ENCODE peak calls at places on chromosomes 12 and 14, in eight cellular contexts. I is testis; O is CD4-positive, CD25-positive, alpha-beta regulatory T cell; H is MM.1S; L is mammary epithelial cell; U is psoas muscle; S is PC-3; C is K562. B is an unnamed sample. For H3K36me3 and H3K4me1, the result is how much of the 10 kb centered on the place peaks cover.

GRCh38 chr12:45726594-45727300 is 2.8 kb upstream of the ARID2 start:
- DNase-seq in I (peak), O (peak), H (peak), L (peak), U (peak), S (peak), C (peak), B (peak)

GRCh38 chr12:116980083-116980482 is 69.3 kb downstream of the FBXW8 start:
- DNase-seq in I (no peak), O (no peak), H (no peak), L (no peak), U (no peak), S (no peak), C (no peak), B (no peak)

GRCh38 chr12:98587084-98587483 is 6.4 kb upstream of the SLC25A3 start:
- DNase-seq in I (no peak), O (no peak), H (no peak), L (no peak), U (no peak), S (no peak), C (no peak), B (no peak)

GRCh38 chr14:38039526-38039925 is 168.2 kb upstream of the SSTR1 start:
- DNase-seq in I (no peak), O (no peak), H (no peak), L (no peak), U (no peak), S (peak), C (no peak), B (no peak)

GRCh38 chr14:61048640-61049039 is 67.6 kb downstream of the SLC38A6 start:
- DNase-seq in I (no peak), O (no peak), H (no peak), L (no peak), U (no peak), S (no peak), C (no peak), B (no peak)

GRCh38 chr14:89227490-89227834 is 189.6 kb downstream of the FOXN3 start:
- DNase-seq in I (no peak), O (peak), H (no peak), L (no peak), U (no peak), S (no peak), C (no peak), B (no peak)

GRCh38 chr14:48382961-48383360 is 707.6 kb upstream of the MDGA2 start:
- DNase-seq in I (no peak), O (no peak), H (no peak), L (no peak), U (no peak), S (no peak), C (no peak), B (no peak)

GRCh38 chr14:39071096-39071495 is 31.9 kb downstream of the SEC23A start:
- DNase-seq in I (no peak), O (no peak), H (no peak), L (no peak), U (no peak), S (no peak), C (no peak), B (no peak)

GRCh38 chr14:36818794-36819384 is 157.2 kb downstream of the PAX9 start:
- DNase-seq in I (no peak), O (no peak), H (no peak), L (peak), U (no peak), S (peak), C (no peak), B (peak)

GRCh38 chr12:44972746-44973421 is 78.0 kb downstream of the DBX2 start:
- DNase-seq in I (peak), O (peak), H (peak), L (peak), U (no peak), S (peak), C (no peak), B (peak)

GRCh38 chr14:51889851-51890250 is 29.4 kb downstream of the GNG2 start:
- DNase-seq in I (no peak), O (peak), H (no peak), L (peak), U (no peak), S (no peak), C (no peak), B (no peak)

GRCh38 chr14:103141117-103141796 is 18.0 kb downstream of the TNFAIP2 start:
- DNase-seq in I (peak), O (peak), H (peak), L (peak), U (no peak), S (peak), C (peak), B (peak)

GRCh38 chr12:120956579-120957360 is 21.6 kb upstream of the HNF1A start:
- DNase-seq in I (no peak), O (no peak), H (no peak), L (no peak), U (no peak), S (no peak), C (no peak), B (no peak)

GRCh38 chr12:106251636-106252035 is 3.8 kb upstream of the CKAP4 start:
- DNase-seq in I (no peak), O (no peak), H (no peak), L (no peak), U (no peak), S (peak), C (no peak), B (no peak)

GRCh38 chr14:64795211-64795610 is 84.5 kb downstream of the SPTB start:
- DNase-seq in I (no peak), O (no peak), H (no peak), L (no peak), U (no peak), S (no peak), C (no peak), B (no peak)

GRCh38 chr14:59463773-59464650 is 1.2 kb downstream of the GPR135 start:
- DNase-seq in I (peak), O (peak), H (no peak), L (no peak), U (peak), S (no peak), C (no peak), B (no peak)

GRCh38 chr12:64028541-64028940 is 184.0 kb downstream of the SRGAP1 start:
- DNase-seq in I (no peak), O (no peak), H (no peak), L (no peak), U (no peak), S (no peak), C (no peak), B (no peak)

GRCh38 chr14:50335989-50336391 is 23.9 kb downstream of the DMAC2L start:
- DNase-seq in I (no peak), O (no peak), H (peak), L (no peak), U (peak), S (no peak), C (no peak), B (no peak)

GRCh38 chr14:94411638-94412037 is 23.2 kb upstream of the SERPINA1 start:
- DNase-seq in I (no peak), O (no peak), H (no peak), L (no peak), U (no peak), S (no peak), C (no peak), B (no peak)

GRCh38 chr14:101918125-101918989 is 46.0 kb upstream of the DYNC1H1 start:
- DNase-seq in I (no peak), O (no peak), H (no peak), L (no peak), U (no peak), S (no peak), C (peak), B (no peak)

DNA sequence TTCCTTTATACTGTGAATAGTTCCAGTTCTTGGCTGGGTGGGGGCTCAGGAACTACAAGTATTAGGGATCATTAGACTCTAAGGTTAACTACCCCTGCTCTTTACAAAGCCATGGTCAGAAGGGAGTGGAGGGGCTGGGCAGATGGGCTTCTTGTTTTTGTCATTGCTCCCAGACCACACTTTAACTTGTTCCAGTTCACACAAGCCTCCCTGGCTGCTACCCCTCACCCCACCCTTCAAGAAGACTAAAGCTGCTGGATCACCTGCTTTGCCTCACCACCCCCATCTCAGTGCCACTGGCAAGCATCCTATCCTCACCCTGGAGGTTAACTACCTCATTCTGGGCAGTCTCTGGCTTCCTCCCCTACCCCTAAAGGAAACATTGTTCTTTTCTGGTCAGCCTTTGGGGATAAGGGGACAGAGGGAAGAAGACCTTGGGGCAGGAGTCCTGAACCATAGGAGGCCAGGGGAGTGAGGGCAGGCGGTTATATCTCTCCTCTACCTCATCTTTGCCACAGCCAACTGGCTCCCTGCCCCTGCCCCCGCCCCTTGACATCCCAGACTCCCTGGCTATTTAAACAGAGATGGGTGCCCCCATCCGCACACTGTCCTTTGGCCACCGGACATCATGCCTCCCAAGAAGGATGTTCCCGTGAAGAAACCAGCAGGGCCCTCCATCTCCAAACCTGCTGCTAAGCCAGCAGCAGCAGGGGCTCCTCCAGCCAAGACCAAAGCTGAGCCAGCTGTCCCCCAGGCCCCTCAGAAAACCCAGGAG is 1.1 kb downstream of the MYL6B start:
- DNase-seq in I (peak), O (no peak), H (no peak), L (no peak), U (no peak), S (no peak), C (no peak), B (no peak)
- H3K4me3 ChIP-seq in I (no peak), O (no peak), H (peak), L (no peak), U (peak), S (peak), C (peak), B (peak)

GRCh38 chr14:104445086-104445485 is 134.5 kb upstream of the C14orf180 start:
- DNase-seq in I (no peak), O (no peak), H (no peak), L (no peak), U (no peak), S (no peak), C (no peak), B (no peak)
- H3K36me3 ChIP-seq in I (under half), O (under half), H (under half), L (under half), U (under half), S (under half), C (under half), B (under half)

DNA sequence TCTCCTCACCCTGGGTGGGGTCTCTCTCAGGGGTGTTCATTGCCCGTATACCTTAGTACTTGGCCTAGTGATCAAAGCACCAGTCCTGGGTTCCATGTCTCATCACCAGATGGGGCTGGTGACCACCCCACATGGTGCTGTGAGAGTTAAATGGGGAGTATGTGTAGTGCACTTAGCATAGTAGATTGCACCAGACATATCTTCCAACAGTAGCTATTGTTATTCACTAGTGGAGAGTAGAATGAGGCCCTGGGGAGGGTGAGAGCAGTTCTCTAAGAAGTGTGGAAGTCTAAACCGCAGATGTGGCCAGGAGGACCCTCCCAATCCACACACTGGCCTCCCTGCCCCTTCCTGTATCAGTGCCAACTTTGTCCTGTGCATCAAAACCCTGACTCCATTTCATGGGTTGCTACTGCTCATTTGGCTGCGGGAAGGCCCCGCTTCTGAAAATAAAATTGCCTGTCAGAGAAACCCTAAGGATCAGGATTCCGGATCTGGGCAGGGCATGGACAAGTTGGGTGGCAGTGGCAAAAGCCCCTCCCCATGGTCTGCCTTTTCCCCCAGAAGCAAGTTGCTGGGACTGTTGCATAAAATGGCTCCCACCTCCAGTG is 4.4 kb downstream of the CD9 start:
- DNase-seq in I (no peak), O (no peak), H (no peak), L (no peak), U (no peak), S (no peak), C (no peak), B (peak)
- H3K4me1 ChIP-seq in I (under half), O (under half), H (under half), L (half or more), U (under half), S (under half), C (under half), B (under half)

GRCh38 chr12:51922762-51923505 is 15.6 kb downstream of the ACVRL1 start:
- DNase-seq in I (peak), O (no peak), H (no peak), L (no peak), U (peak), S (peak), C (no peak), B (no peak)

GRCh38 chr12:51925400-51926063 is 18.2 kb downstream of the ACVRL1 start:
- DNase-seq in I (no peak), O (no peak), H (no peak), L (no peak), U (no peak), S (no peak), C (no peak), B (no peak)

GRCh38 chr12:51924551-51925399 is 17.5 kb downstream of the ACVRL1 start:
- DNase-seq in I (no peak), O (no peak), H (no peak), L (no peak), U (no peak), S (no peak), C (no peak), B (no peak)

GRCh38 chr12:51922146-51922545 is 14.8 kb downstream of the ACVRL1 start:
- DNase-seq in I (no peak), O (no peak), H (no peak), L (no peak), U (no peak), S (no peak), C (no peak), B (no peak)

GRCh38 chr12:51923506-51924365 is 16.4 kb downstream of the ACVRL1 start:
- DNase-seq in I (peak), O (peak), H (peak), L (no peak), U (peak), S (peak), C (peak), B (no peak)
- H3K4me3 ChIP-seq in I (no peak), O (no peak), H (peak), L (no peak), U (peak), S (no peak), C (no peak), B (no peak)

GRCh38 chr14:96839251-96839650 is 42.1 kb downstream of the VRK1 start:
- DNase-seq in I (no peak), O (no peak), H (no peak), L (no peak), U (no peak), S (no peak), C (no peak), B (no peak)
- H3K36me3 ChIP-seq in I (under half), O (under half), H (under half), L (under half), U (under half), S (under half), C (half or more), B (under half)

GRCh38 chr14:54646576-54647130 is 79.7 kb downstream of the SAMD4A start:
- DNase-seq in I (no peak), O (no peak), H (no peak), L (no peak), U (no peak), S (no peak), C (no peak), B (no peak)
- H3K4me1 ChIP-seq in I (under half), O (under half), H (under half), L (under half), U (half or more), S (under half), C (under half), B (under half)

GRCh38 chr12:807041-807717 is 54.8 kb downstream of the WNK1 start:
- DNase-seq in I (no peak), O (peak), H (peak), L (no peak), U (no peak), S (no peak), C (no peak), B (no peak)

GRCh38 chr12:805022-805632 is 52.7 kb downstream of the WNK1 start:
- DNase-seq in I (no peak), O (no peak), H (no peak), L (no peak), U (no peak), S (no peak), C (no peak), B (no peak)

GRCh38 chr12:806116-806805 is 53.9 kb downstream of the WNK1 start:
- DNase-seq in I (no peak), O (no peak), H (no peak), L (no peak), U (no peak), S (no peak), C (no peak), B (no peak)

DNA sequence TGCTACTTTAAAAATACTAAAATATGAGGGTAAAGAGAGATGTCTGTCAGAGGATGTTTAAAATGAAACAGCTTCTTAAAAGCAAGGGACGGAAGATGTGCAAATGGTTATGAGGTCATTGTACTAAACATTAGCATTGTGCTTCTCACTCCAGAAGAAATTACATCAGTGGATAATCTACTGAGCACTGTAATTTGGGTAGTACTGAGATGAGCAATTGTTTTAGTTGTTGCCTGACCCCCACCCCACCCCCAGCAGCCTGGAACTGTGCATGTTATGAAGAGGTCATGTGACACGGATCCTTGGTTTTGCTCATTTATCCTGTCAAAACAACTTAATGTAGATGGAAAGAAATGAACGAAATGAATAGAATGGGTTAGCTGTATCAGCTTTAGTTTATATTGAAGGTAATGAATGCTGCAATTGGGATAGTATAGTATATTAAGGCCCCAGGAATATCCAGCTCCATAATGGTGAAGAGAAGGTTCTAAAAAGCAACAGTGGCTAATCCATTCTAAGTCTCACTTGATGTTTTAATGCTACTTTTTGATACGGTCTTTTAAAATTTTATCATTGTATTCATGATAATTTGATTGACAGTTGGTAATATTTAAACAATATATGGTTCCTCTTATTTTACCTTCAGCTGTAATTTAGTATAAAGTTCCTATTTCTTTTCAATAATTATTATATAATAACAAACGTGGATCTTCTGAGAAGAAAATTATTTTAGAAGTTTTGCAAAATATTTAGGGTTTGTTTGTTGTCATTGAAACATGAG is 58.4 kb downstream of the WNK1 start:
- DNase-seq in I (no peak), O (peak), H (no peak), L (no peak), U (no peak), S (no peak), C (no peak), B (no peak)
- H3K4me3 ChIP-seq in I (no peak), O (peak), H (no peak), L (no peak), U (no peak), S (no peak), C (no peak), B (no peak)

DNA sequence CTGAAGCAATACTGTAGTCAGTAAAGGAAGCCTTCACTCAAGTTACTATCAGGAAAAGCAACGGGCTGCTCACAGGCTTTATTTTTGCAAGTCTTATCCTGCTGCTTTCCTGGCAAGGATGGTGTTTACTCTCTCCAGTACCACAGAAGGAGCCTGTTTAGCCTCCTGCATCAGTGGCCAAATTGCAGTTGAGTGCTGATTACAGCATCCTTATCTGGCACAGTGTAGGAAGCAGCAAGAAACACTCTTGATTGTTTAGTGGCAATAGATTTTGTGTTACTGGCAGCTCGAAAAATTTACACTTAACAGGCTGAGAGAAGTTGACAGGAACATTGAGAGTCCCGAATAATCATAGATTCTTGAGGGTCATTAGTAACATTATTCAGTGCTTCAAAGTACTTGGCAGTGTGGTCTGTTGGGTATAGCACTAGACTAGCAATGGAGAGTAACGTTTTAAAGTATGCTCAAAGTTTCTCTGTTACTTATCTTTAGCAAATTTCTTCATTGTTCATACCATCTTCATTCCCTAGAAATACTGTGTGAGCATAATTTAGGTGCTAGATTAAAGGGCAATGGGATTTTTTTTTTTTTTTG is 11.7 kb downstream of the TULP3 start:
- DNase-seq in I (peak), O (no peak), H (no peak), L (no peak), U (no peak), S (no peak), C (no peak), B (no peak)
- H3K36me3 ChIP-seq in I (under half), O (under half), H (under half), L (under half), U (under half), S (under half), C (under half), B (under half)

GRCh38 chr12:119664642-119665041 is 3.3 kb upstream of the PRKAB1 start:
- DNase-seq in I (no peak), O (no peak), H (no peak), L (no peak), U (no peak), S (no peak), C (no peak), B (no peak)
- H3K4me1 ChIP-seq in I (under half), O (under half), H (under half), L (under half), U (under half), S (under half), C (under half), B (under half)

DNA sequence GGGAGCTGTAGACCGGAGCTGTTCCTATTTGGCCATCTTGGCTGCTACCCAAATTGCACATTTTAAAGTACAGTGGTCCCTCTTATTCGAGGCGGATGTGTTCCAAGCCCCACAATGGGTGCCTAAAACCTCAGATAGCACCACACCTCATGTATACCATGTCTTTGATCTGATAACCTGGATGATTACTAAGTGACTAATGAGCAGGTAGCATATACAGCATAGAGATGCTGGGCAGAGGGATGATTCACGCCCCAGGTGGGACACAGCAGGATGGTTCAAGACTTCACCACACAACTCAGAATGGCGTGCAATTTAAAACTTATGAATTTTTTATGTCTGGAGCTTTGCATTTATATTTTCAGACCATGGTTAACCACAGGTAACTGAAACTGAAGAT is 255.0 kb downstream of the AKAP6 start:
- DNase-seq in I (no peak), O (no peak), H (no peak), L (peak), U (no peak), S (no peak), C (no peak), B (no peak)
- H3K4me3 ChIP-seq in I (no peak), O (no peak), H (no peak), L (no peak), U (no peak), S (no peak), C (no peak), B (no peak)